ENCODE peak calls at places on chromosomes 3 and 15, in seven cellular contexts. S is COR-L47, B is T-helper 17 cell, E is H1, Z is GOT3, J is LHCN-M2, U is ELR. M is an unnamed sample.

GRCh38 chr3:60363817-60364216 is 887.4 kb downstream of the FHIT start:
- DNase-seq in B (no peak), S (no peak), E (no peak), J (no peak), U (no peak), Z (no peak), M (no peak)

GRCh38 chr3:129829640-129830039 is 63.9 kb downstream of the TMCC1 start:
- DNase-seq in E (no peak), U (peak), S (peak), Z (no peak), B (no peak), J (peak), M (peak)

GRCh38 chr15:98914626-98915025 is 93.0 kb downstream of the PGPEP1L start:
- DNase-seq in S (no peak), U (peak), E (no peak), Z (no peak), B (no peak), J (peak), M (peak)

GRCh38 chr3:39350714-39351113 is 21.2 kb downstream of the CCR8 start:
- DNase-seq in Z (no peak), E (no peak), S (no peak), B (no peak), U (no peak), J (no peak), M (no peak)

GRCh38 chr3:177770821-177771220 is 573.5 kb upstream of the TBL1XR1 start:
- DNase-seq in U (peak), Z (no peak), J (peak), B (no peak), E (no peak), S (no peak), M (peak)

GRCh38 chr3:45178131-45179023 is 32.2 kb upstream of the CDCP1 start:
- DNase-seq in Z (no peak), B (no peak), S (no peak), U (peak), J (peak), E (no peak), M (peak)

GRCh38 chr3:50318163-50318562 is 4.4 kb downstream of the HYAL2 start:
- DNase-seq in B (no peak), U (no peak), E (no peak), J (no peak), Z (no peak), S (no peak), M (no peak)

GRCh38 chr15:67501177-67501835 is 19.6 kb upstream of the C15orf61 start:
- DNase-seq in B (no peak), E (no peak), Z (no peak), S (peak), U (peak), J (peak), M (peak)

GRCh38 chr15:58269455-58270414 is 131.6 kb downstream of the AQP9 start:
- DNase-seq in Z (no peak), U (peak), J (peak), E (no peak), B (no peak), S (peak), M (peak)

GRCh38 chr3:197012021-197012883 is 17.4 kb downstream of the MELTF start:
- DNase-seq in S (no peak), B (no peak), J (no peak), Z (no peak), E (no peak), U (no peak), M (no peak)

GRCh38 chr3:139642981-139643380 is 34.8 kb downstream of the NMNAT3 start:
- DNase-seq in U (no peak), S (no peak), J (no peak), B (no peak), Z (no peak), E (no peak), M (no peak)

GRCh38 chr15:76393614-76394013 is 57.0 kb downstream of the ISL2 start:
- DNase-seq in E (no peak), S (peak), U (no peak), Z (no peak), B (no peak), J (peak), M (no peak)

GRCh38 chr15:96107922-96108321 is 222.6 kb upstream of the NR2F2 start:
- DNase-seq in U (peak), J (no peak), Z (no peak), E (no peak), S (no peak), B (no peak), M (peak)

GRCh38 chr15:62343397-62343796 is 178.3 kb upstream of the C2CD4B start:
- DNase-seq in Z (no peak), B (no peak), S (no peak), J (no peak), U (no peak), E (no peak), M (no peak)

GRCh38 chr3:185864767-185865166 is 39.9 kb upstream of the IGF2BP2 start:
- DNase-seq in U (no peak), B (no peak), S (no peak), E (no peak), Z (no peak), J (no peak), M (no peak)

GRCh38 chr3:128188958-128189357 is 35.7 kb downstream of the EEFSEC start:
- DNase-seq in U (peak), B (no peak), S (no peak), J (no peak), E (no peak), Z (no peak), M (no peak)

GRCh38 chr15:51888593-51889195 is 59.2 kb downstream of the TMOD3 start:
- DNase-seq in J (no peak), E (no peak), U (peak), S (peak), Z (no peak), B (no peak), M (peak)

GRCh38 chr15:76614725-76615124 is 278.2 kb downstream of the ISL2 start:
- DNase-seq in S (no peak), Z (no peak), J (no peak), U (no peak), B (no peak), E (no peak), M (no peak)

GRCh38 chr15:39491115-39491916 is 89.6 kb upstream of the THBS1 start:
- DNase-seq in S (no peak), J (no peak), B (no peak), U (no peak), Z (no peak), E (no peak), M (no peak)

GRCh38 chr3:9669277-9669676 is 20.0 kb downstream of the MTMR14 start:
- DNase-seq in S (no peak), E (no peak), U (no peak), Z (no peak), J (no peak), B (no peak), M (no peak)

GRCh38 chr3:179348325-179349013 is 960 bp downstream of the MFN1 start:
- DNase-seq in E (no peak), B (no peak), U (peak), J (no peak), S (no peak), Z (no peak), M (no peak)

GRCh38 chr15:69297642-69298353 is 914 bp upstream of the PAQR5 start:
- DNase-seq in Z (no peak), J (no peak), E (no peak), B (no peak), U (no peak), S (no peak), M (no peak)

GRCh38 chr3:48244462-48244861 is 3.6 kb downstream of the ZNF589 start:
- DNase-seq in E (no peak), J (no peak), B (no peak), U (no peak), S (no peak), Z (no peak), M (no peak)

GRCh38 chr3:57729339-57730039 is 26.6 kb upstream of the SLMAP start:
- DNase-seq in S (no peak), E (no peak), Z (no peak), J (no peak), U (no peak), B (no peak), M (peak)

GRCh38 chr15:82850731-82851130 is 41.3 kb downstream of the WHAMM start:
- DNase-seq in Z (no peak), S (no peak), E (no peak), B (no peak), U (no peak), J (no peak), M (no peak)

GRCh38 chr3:63791974-63792373 is 27.1 kb upstream of the C3orf49 start:
- DNase-seq in S (no peak), Z (no peak), B (no peak), E (no peak), J (peak), U (peak), M (peak)

GRCh38 chr3:101038393-101038792 is 45.2 kb upstream of the ABI3BP start:
- DNase-seq in B (no peak), E (no peak), U (peak), S (no peak), J (peak), Z (no peak), M (peak)

M was measured in AG10803.